ENCODE peak calls at places on chromosomes 12 and 14, in eight cellular contexts. P, F, Y, M, L, W, O and R are unnamed samples.

GRCh38 chr12:76879710-76880025 is 849 bp upstream of the CSRP2 start:
- DNase-seq in P (no peak), F (no peak), Y (peak; percentile 87), M (no peak), L (no peak), W (no peak), O (no peak), R (no peak)

GRCh38 chr14:90381999-90382451 is 14.8 kb upstream of the CALM1 start:
- DNase-seq in P (no peak), F (peak; percentile 32), Y (no peak), M (no peak), L (no peak), W (no peak), O (peak; percentile 18), R (peak; percentile 76)

GRCh38 chr14:62103497-62103896 is 341.3 kb downstream of the SNAPC1 start:
- DNase-seq in P (no peak), F (no peak), Y (no peak), M (no peak), L (no peak), W (no peak), O (no peak), R (peak; percentile 7)

GRCh38 chr12:591571-592505 is 71.4 kb downstream of the NINJ2 start:
- DNase-seq in P (no peak), F (no peak), Y (peak; percentile 86), M (no peak), L (no peak), W (no peak), O (peak; percentile 96), R (no peak)

GRCh38 chr14:32230181-32230580 is 27.1 kb upstream of the RNU6-8 start:
- DNase-seq in P (no peak), F (no peak), Y (no peak), M (no peak), L (no peak), W (no peak), O (no peak), R (no peak)

GRCh38 chr12:53532524-53533445 is 25.5 kb upstream of the NPFF start:
- DNase-seq in P (no peak), F (no peak), Y (no peak), M (no peak), L (no peak), W (no peak), O (no peak), R (peak; percentile 12)

GRCh38 chr12:81598205-81598604 is 160.9 kb downstream of the PPFIA2 start:
- DNase-seq in P (no peak), F (no peak), Y (no peak), M (no peak), L (no peak), W (no peak), O (no peak), R (no peak)

GRCh38 chr14:68208726-68209125 is 389.1 kb downstream of the RAD51B start:
- DNase-seq in P (no peak), F (peak; percentile 48), Y (no peak), M (no peak), L (no peak), W (no peak), O (no peak), R (no peak)

GRCh38 chr12:82527165-82527780 is 159.4 kb upstream of the TMTC2 start:
- DNase-seq in P (no peak), F (peak; percentile 81), Y (no peak), M (no peak), L (no peak), W (no peak), O (peak; percentile 52), R (peak; percentile 8)

GRCh38 chr12:6273209-6273928 is 37.1 kb upstream of the PLEKHG6 start:
- DNase-seq in P (no peak), F (no peak), Y (no peak), M (no peak), L (no peak), W (no peak), O (no peak), R (no peak)

GRCh38 chr14:77691259-77691658 is 16.6 kb downstream of the ALKBH1 start:
- DNase-seq in P (no peak), F (no peak), Y (no peak), M (no peak), L (no peak), W (no peak), O (no peak), R (no peak)

GRCh38 chr12:46373303-46374182 is 970 bp upstream of the SLC38A2 start:
- DNase-seq in P (no peak), F (peak; percentile 48), Y (peak; percentile 92), M (peak; percentile 29), L (peak; percentile 30), W (peak; percentile 35), O (peak; percentile 64), R (peak; percentile 56)

GRCh38 chr14:77950371-77950770 is 150.5 kb downstream of the ADCK1 start:
- DNase-seq in P (no peak), F (no peak), Y (no peak), M (no peak), L (no peak), W (no peak), O (no peak), R (no peak)

GRCh38 chr12:32891526-32891925 is 5.1 kb downstream of the PKP2 start:
- DNase-seq in P (no peak), F (no peak), Y (no peak), M (no peak), L (no peak), W (no peak), O (no peak), R (no peak)

GRCh38 chr14:81516941-81517797 is 16.5 kb downstream of the SEL1L start:
- DNase-seq in P (no peak), F (no peak), Y (no peak), M (no peak), L (no peak), W (no peak), O (no peak), R (no peak)

GRCh38 chr12:55057466-55057865 is 37.7 kb downstream of the NEUROD4 start:
- DNase-seq in P (no peak), F (no peak), Y (no peak), M (no peak), L (no peak), W (no peak), O (no peak), R (peak; percentile 24)

GRCh38 chr12:18754118-18754707 is 16.3 kb downstream of the CAPZA3 start:
- DNase-seq in P (no peak), F (no peak), Y (no peak), M (no peak), L (no peak), W (no peak), O (no peak), R (no peak)

GRCh38 chr12:111195316-111195715 is 173.6 kb downstream of the PHETA1 start:
- DNase-seq in P (no peak), F (no peak), Y (no peak), M (no peak), L (no peak), W (no peak), O (no peak), R (no peak)

GRCh38 chr14:54040851-54041250 is 84.2 kb upstream of the BMP4 start:
- DNase-seq in P (no peak), F (no peak), Y (no peak), M (no peak), L (no peak), W (no peak), O (no peak), R (no peak)

GRCh38 chr14:101217972-101218371 is 314.4 kb upstream of the RTL1 start:
- DNase-seq in P (no peak), F (no peak), Y (peak; percentile 59), M (no peak), L (no peak), W (no peak), O (no peak), R (no peak)

GRCh38 chr14:59869381-59870255 is 958 bp downstream of the RTN1 start:
- DNase-seq in P (no peak), F (no peak), Y (no peak), M (no peak), L (no peak), W (peak; percentile 26), O (no peak), R (no peak)

GRCh38 chr14:106551265-106551664 is 1024.9 kb downstream of the TMEM121 start:
- DNase-seq in P (no peak), F (no peak), Y (no peak), M (no peak), L (no peak), W (no peak), O (peak; percentile 3), R (no peak)

GRCh38 chr12:52823761-52824450 is 10.0 kb upstream of the KRT4 start:
- DNase-seq in P (no peak), F (no peak), Y (no peak), M (no peak), L (no peak), W (no peak), O (no peak), R (no peak)

GRCh38 chr12:122421263-122421814 is 1.1 kb downstream of the CLIP1 start:
- DNase-seq in P (no peak), F (peak; percentile 48), Y (peak; percentile 92), M (no peak), L (no peak), W (no peak), O (peak; percentile 53), R (no peak)

GRCh38 chr12:8886515-8887284 is 27.6 kb upstream of the PHC1 start:
- DNase-seq in P (no peak), F (no peak), Y (no peak), M (no peak), L (no peak), W (no peak), O (peak; percentile 40), R (no peak)

GRCh38 chr12:92088802-92089201 is 56.8 kb downstream of the BTG1 start:
- DNase-seq in P (no peak), F (no peak), Y (no peak), M (no peak), L (no peak), W (no peak), O (no peak), R (no peak)

GRCh38 chr14:20866963-20867362 is 24.2 kb upstream of the RNASE3 start:
- DNase-seq in P (no peak), F (peak; percentile 6), Y (no peak), M (peak; percentile 14), L (no peak), W (no peak), O (no peak), R (no peak)

GRCh38 chr14:68012861-68013260 is 193.3 kb downstream of the RAD51B start:
- DNase-seq in P (no peak), F (no peak), Y (no peak), M (no peak), L (no peak), W (no peak), O (no peak), R (no peak)

GRCh38 chr12:123815968-123816367 is 53.9 kb downstream of the DNAH10 start:
- DNase-seq in P (no peak), F (no peak), Y (no peak), M (no peak), L (no peak), W (no peak), O (no peak), R (no peak)

GRCh38 chr14:94598816-94599655 is 13.2 kb upstream of the SERPINA3 start:
- DNase-seq in P (no peak), F (no peak), Y (peak; percentile 91), M (no peak), L (no peak), W (no peak), O (no peak), R (no peak)

GRCh38 chr12:127355061-127355820 is 911.7 kb upstream of the TMEM132C start:
- DNase-seq in P (no peak), F (peak; percentile 28), Y (no peak), M (no peak), L (no peak), W (no peak), O (peak; percentile 39), R (no peak)

GRCh38 chr14:105473677-105474477 is 744 bp upstream of the CRIP2 start:
- DNase-seq in P (peak; percentile 50), F (no peak), Y (peak; percentile 96), M (peak; percentile 63), L (peak; percentile 68), W (peak; percentile 40), O (peak; percentile 78), R (peak; percentile 82)

GRCh38 chr14:74514471-74514932 is 20.9 kb downstream of the ISCA2 start:
- DNase-seq in P (no peak), F (peak; percentile 48), Y (no peak), M (no peak), L (no peak), W (no peak), O (no peak), R (no peak)

GRCh38 chr14:25034803-25035681 is 14.9 kb downstream of the STXBP6 start:
- DNase-seq in P (no peak), F (no peak), Y (no peak), M (no peak), L (no peak), W (no peak), O (no peak), R (no peak)